ENCODE peak calls at places on chromosomes 12 and 14, in ten cellular contexts. L, W, X, N, C, A, M, Z, Y and U are unnamed samples.

GRCh38 chr12:122856999-122857671 is 21.9 kb downstream of the HIP1R start:
- DNase-seq in L (no peak), W (peak; percentile 34), X (no peak), N (peak; percentile 36), C (no peak), A (no peak), M (no peak), Z (peak; percentile 50), Y (no peak), U (no peak)

GRCh38 chr14:55339770-55340169 is 68.5 kb downstream of the FBXO34 start:
- DNase-seq in L (no peak), W (no peak), X (peak; percentile 92), N (no peak), C (no peak), A (no peak), M (no peak), Z (no peak), Y (no peak), U (no peak)

GRCh38 chr12:106415134-106415533 is 57.6 kb downstream of the POLR3B start:
- DNase-seq in L (no peak), W (peak; percentile 94), X (peak; percentile 33), N (peak; percentile 21), C (peak; percentile 64), A (no peak), M (peak; percentile 45), Z (no peak), Y (peak; percentile 39), U (no peak)

GRCh38 chr14:38309522-38310262 is 53.8 kb upstream of the CLEC14A start:
- DNase-seq in L (no peak), W (no peak), X (no peak), N (no peak), C (no peak), A (no peak), M (no peak), Z (no peak), Y (peak; percentile 6), U (no peak)

GRCh38 chr14:63761356-63762117 is 33.7 kb upstream of the SGPP1 start:
- DNase-seq in L (no peak), W (no peak), X (no peak), N (no peak), C (no peak), A (no peak), M (no peak), Z (no peak), Y (no peak), U (no peak)

GRCh38 chr12:71725011-71725410 is 29.7 kb upstream of the RAB21 start:
- DNase-seq in L (no peak), W (peak; percentile 44), X (no peak), N (peak; percentile 99), C (no peak), A (no peak), M (peak; percentile 12), Z (no peak), Y (peak; percentile 56), U (no peak)

GRCh38 chr12:105357162-105357691 is 26.7 kb downstream of the C12orf75 start:
- DNase-seq in L (no peak), W (peak; percentile 56), X (peak; percentile 40), N (no peak), C (no peak), A (no peak), M (no peak), Z (peak; percentile 41), Y (peak; percentile 62), U (no peak)

GRCh38 chr14:91380610-91381371 is 36.8 kb downstream of the CCDC88C start:
- DNase-seq in L (no peak), W (no peak), X (no peak), N (no peak), C (no peak), A (no peak), M (no peak), Z (peak; percentile 36), Y (peak; percentile 11), U (peak; percentile 18)

GRCh38 chr14:51653096-51653814 is 1.5 kb downstream of the FRMD6 start:
- DNase-seq in L (no peak), W (peak; percentile 86), X (peak; percentile 42), N (peak; percentile 83), C (peak; percentile 90), A (no peak), M (peak; percentile 39), Z (peak; percentile 47), Y (peak; percentile 91), U (no peak)

GRCh38 chr14:51979399-51979709 is 10.0 kb upstream of the RTRAF start:
- DNase-seq in L (no peak), W (no peak), X (no peak), N (no peak), C (no peak), A (no peak), M (no peak), Z (no peak), Y (no peak), U (no peak)

GRCh38 chr12:27236498-27236897 is 7.6 kb upstream of the STK38L start:
- DNase-seq in L (no peak), W (peak; percentile 50), X (peak; percentile 41), N (no peak), C (no peak), A (no peak), M (no peak), Z (peak; percentile 13), Y (peak; percentile 32), U (no peak)

GRCh38 chr14:104563742-104564615 is 15.6 kb upstream of the C14orf180 start:
- DNase-seq in L (peak; percentile 92), W (peak; percentile 46), X (peak; percentile 21), N (peak; percentile 23), C (peak; percentile 22), A (peak; percentile 77), M (peak; percentile 92), Z (peak; percentile 84), Y (peak; percentile 17), U (no peak)

GRCh38 chr12:108699955-108700563 is 31.3 kb downstream of the CORO1C start:
- DNase-seq in L (no peak), W (peak; percentile 40), X (no peak), N (no peak), C (no peak), A (no peak), M (no peak), Z (no peak), Y (peak; percentile 70), U (peak; percentile 65)

GRCh38 chr12:32877670-32878459 is 18.7 kb downstream of the PKP2 start:
- DNase-seq in L (peak; percentile 92), W (no peak), X (no peak), N (peak; percentile 42), C (no peak), A (peak; percentile 80), M (no peak), Z (no peak), Y (no peak), U (no peak)

GRCh38 chr14:66468778-66469367 is 17.3 kb upstream of the CCDC196 start:
- DNase-seq in L (no peak), W (no peak), X (no peak), N (no peak), C (no peak), A (no peak), M (no peak), Z (no peak), Y (no peak), U (no peak)

GRCh38 chr14:35250319-35250718 is 41.9 kb upstream of the PSMA6 start:
- DNase-seq in L (no peak), W (no peak), X (no peak), N (no peak), C (no peak), A (no peak), M (no peak), Z (no peak), Y (no peak), U (no peak)

GRCh38 chr12:15526033-15526432 is 203.7 kb downstream of the PTPRO start:
- DNase-seq in L (no peak), W (no peak), X (peak; percentile 70), N (no peak), C (no peak), A (no peak), M (no peak), Z (no peak), Y (no peak), U (no peak)

GRCh38 chr12:24922109-24922508 is 26.8 kb downstream of the BCAT1 start:
- DNase-seq in L (no peak), W (no peak), X (peak; percentile 82), N (no peak), C (no peak), A (no peak), M (no peak), Z (no peak), Y (no peak), U (no peak)

GRCh38 chr12:132506730-132507538 is 17.0 kb downstream of the FBRSL1 start:
- DNase-seq in L (peak; percentile 96), W (peak; percentile 83), X (peak; percentile 25), N (peak; percentile 53), C (no peak), A (peak; percentile 90), M (peak; percentile 90), Z (peak; percentile 68), Y (peak; percentile 69), U (peak; percentile 34)

GRCh38 chr14:64938972-64939816 is 3.4 kb downstream of the GPX2 start:
- DNase-seq in L (no peak), W (no peak), X (no peak), N (no peak), C (no peak), A (no peak), M (no peak), Z (no peak), Y (no peak), U (no peak)

GRCh38 chr14:102417646-102418045 is 54.9 kb downstream of the TECPR2 start:
- DNase-seq in L (no peak), W (no peak), X (no peak), N (no peak), C (no peak), A (no peak), M (no peak), Z (no peak), Y (no peak), U (no peak)

GRCh38 chr12:65943388-65944137 is 119.3 kb downstream of the HMGA2 start:
- DNase-seq in L (no peak), W (peak; percentile 90), X (no peak), N (peak; percentile 76), C (no peak), A (no peak), M (peak; percentile 22), Z (no peak), Y (peak; percentile 60), U (no peak)

GRCh38 chr14:54374117-54374884 is 22.5 kb upstream of the CDKN3 start:
- DNase-seq in L (no peak), W (peak; percentile 46), X (no peak), N (no peak), C (no peak), A (no peak), M (peak; percentile 32), Z (no peak), Y (peak; percentile 72), U (no peak)

GRCh38 chr14:100522616-100523021 is 64.6 kb downstream of the BEGAIN start:
- DNase-seq in L (peak; percentile 4), W (no peak), X (no peak), N (peak; percentile 1), C (no peak), A (no peak), M (peak; percentile 34), Z (peak; percentile 3), Y (peak; percentile 37), U (no peak)

GRCh38 chr14:70139384-70139783 is 49.4 kb downstream of the SLC8A3 start:
- DNase-seq in L (no peak), W (no peak), X (no peak), N (no peak), C (no peak), A (no peak), M (no peak), Z (no peak), Y (no peak), U (no peak)

GRCh38 chr14:34872822-34873590 is 2.2 kb downstream of the BAZ1A start:
- DNase-seq in L (no peak), W (peak; percentile 35), X (peak; percentile 91), N (peak; percentile 51), C (no peak), A (no peak), M (peak; percentile 30), Z (peak; percentile 23), Y (peak; percentile 64), U (no peak)

GRCh38 chr12:98002887-98003493 is 512.4 kb upstream of the TMPO start:
- DNase-seq in L (peak; percentile 70), W (no peak), X (peak; percentile 54), N (peak; percentile 26), C (peak; percentile 27), A (no peak), M (peak; percentile 34), Z (peak; percentile 72), Y (peak; percentile 1), U (no peak)

GRCh38 chr12:123934829-123935228 is 37.8 kb downstream of the CCDC92 start:
- DNase-seq in L (no peak), W (peak; percentile 62), X (peak; percentile 22), N (peak; percentile 31), C (no peak), A (no peak), M (peak; percentile 63), Z (no peak), Y (no peak), U (no peak)